ENCODE peak calls at places on chromosomes 13 and 19, in five cellular contexts. F is endothelial cell of umbilical vein, E is lung, L is HFFc6, J is omental fat pad. K is an unnamed sample.

GRCh38 chr19:1235625-1236538 is 1.9 kb downstream of the CBARP start:
- DNase-seq in E (no peak), F (no peak), L (peak; percentile 35), J (no peak), K (no peak)

GRCh38 chr19:41364546-41365391 is 820 bp upstream of the B9D2 start:
- DNase-seq in J (no peak), L (no peak), E (no peak), F (no peak), K (no peak)

GRCh38 chr13:112849500-112849899 is 119.5 kb upstream of the MCF2L start:
- DNase-seq in J (no peak), F (peak; percentile 37), L (no peak), E (peak; percentile 73), K (no peak)

GRCh38 chr19:2455481-2456300 is 1.1 kb downstream of the LMNB2 start:
- DNase-seq in E (no peak), F (no peak), J (peak; percentile 36), L (no peak), K (no peak)

GRCh38 chr13:106052200-106052767 is 483.2 kb downstream of the EFNB2 start:
- DNase-seq in E (no peak), L (no peak), F (no peak), J (no peak), K (no peak)

GRCh38 chr13:86464193-86464592 is 665.0 kb upstream of the SLITRK6 start:
- DNase-seq in J (no peak), L (no peak), F (no peak), E (no peak), K (no peak)

GRCh38 chr13:112060899-112061366 is 6.0 kb upstream of the SOX1 start:
- DNase-seq in L (no peak), J (no peak), E (no peak), F (no peak), K (no peak)

GRCh38 chr19:10270180-10270615 is 722 bp upstream of the ICAM1 start:
- DNase-seq in L (no peak), E (peak; percentile 83), J (peak; percentile 52), F (no peak), K (no peak)

GRCh38 chr13:50202485-50202884 is 187.2 kb downstream of the KCNRG start:
- DNase-seq in F (no peak), J (no peak), L (no peak), E (no peak), K (no peak)

GRCh38 chr19:16608290-16608704 is 19.7 kb downstream of the MED26 start:
- DNase-seq in F (peak; percentile 75), E (no peak), J (no peak), L (peak; percentile 85), K (no peak)

GRCh38 chr13:98912846-98913245 is 65.0 kb downstream of the DOCK9 start:
- DNase-seq in E (no peak), J (no peak), F (no peak), L (no peak), K (no peak)

GRCh38 chr13:48258430-48258829 is 25.4 kb downstream of the ITM2B start:
- DNase-seq in L (no peak), F (no peak), E (no peak), J (no peak), K (no peak)

GRCh38 chr13:76878043-76878442 is 8.2 kb downstream of the KCTD12 start:
- DNase-seq in F (peak; percentile 64), J (no peak), E (no peak), L (no peak), K (no peak)

GRCh38 chr19:29785955-29786589 is 25.7 kb upstream of the CCNE1 start:
- DNase-seq in E (no peak), L (no peak), J (no peak), F (no peak), K (no peak)

GRCh38 chr13:25037057-25037813 is 58.7 kb upstream of the PABPC3 start:
- DNase-seq in F (peak; percentile 46), J (no peak), E (peak; percentile 46), L (peak; percentile 64), K (no peak)

GRCh38 chr13:91767681-91768080 is 369.3 kb downstream of the GPC5 start:
- DNase-seq in F (no peak), J (no peak), L (no peak), E (no peak), K (no peak)

GRCh38 chr19:56837492-56837891 is 3.0 kb downstream of the PEG3 start:
- DNase-seq in E (peak; percentile 72), F (no peak), J (peak; percentile 37), L (no peak), K (no peak)

GRCh38 chr19:9075064-9075964 is 11.5 kb upstream of the OR1M1 start:
- DNase-seq in F (peak; percentile 94), L (peak; percentile 95), J (peak; percentile 65), E (peak; percentile 54), K (peak; percentile 84)

GRCh38 chr13:74868044-74868443 is 613.9 kb downstream of the TBC1D4 start:
- DNase-seq in J (no peak), F (no peak), E (no peak), L (peak; percentile 48), K (no peak)

GRCh38 chr19:40666803-40667438 is 23.5 kb downstream of the NUMBL start:
- DNase-seq in J (no peak), E (no peak), L (no peak), F (no peak), K (no peak)

GRCh38 chr13:105334211-105334610 is 1201.3 kb downstream of the EFNB2 start:
- DNase-seq in E (no peak), J (no peak), F (peak; percentile 42), L (peak; percentile 13), K (no peak)

GRCh38 chr13:49731766-49732165 is 40.5 kb upstream of the EBPL start:
- DNase-seq in E (no peak), F (peak; percentile 26), J (no peak), L (peak; percentile 80), K (no peak)

GRCh38 chr13:27309967-27310598 is 39.5 kb downstream of the RASL11A start:
- DNase-seq in E (no peak), F (no peak), L (peak; percentile 51), J (no peak), K (no peak)

GRCh38 chr13:42474954-42475353 is 99.0 kb upstream of the TNFSF11 start:
- DNase-seq in L (no peak), J (no peak), F (peak; percentile 26), E (no peak), K (no peak)

GRCh38 chr13:79593611-79594275 is 112.8 kb downstream of the NDFIP2 start:
- DNase-seq in L (peak; percentile 61), F (no peak), E (no peak), J (no peak), K (no peak)

GRCh38 chr13:45604892-45605291 is 10.6 kb downstream of the ERICH6B start:
- DNase-seq in J (no peak), E (no peak), L (no peak), F (no peak), K (no peak)

GRCh38 chr13:21079761-21080730 is 18.7 kb upstream of the LATS2 start:
- DNase-seq in J (no peak), L (peak; percentile 90), E (no peak), F (peak; percentile 96), K (no peak)

GRCh38 chr19:47741544-47742125 is 3.7 kb upstream of the NOP53 start:
- DNase-seq in J (no peak), L (no peak), E (no peak), F (peak; percentile 20), K (no peak)

DNA sequence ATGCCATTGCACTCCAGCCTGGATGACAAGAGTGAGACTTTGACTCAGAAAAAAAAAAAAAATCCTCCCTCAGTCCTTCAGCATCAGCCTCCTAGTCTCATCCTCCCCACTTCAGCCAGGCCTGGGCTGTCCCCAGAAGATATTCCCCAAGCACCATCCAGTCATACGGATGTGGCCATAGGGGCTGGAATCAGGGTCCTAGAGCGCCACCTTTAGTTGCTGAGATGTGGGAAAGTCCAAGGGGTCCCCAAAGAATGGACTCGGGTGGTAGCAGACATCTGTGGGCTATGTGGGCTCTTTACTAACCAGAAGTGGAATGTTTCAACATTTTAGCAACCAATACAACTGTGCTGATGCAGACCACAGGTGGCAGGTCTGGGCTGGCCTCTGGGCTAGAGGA is 3.1 kb upstream of the TYROBP start:
- DNase-seq in F (no peak), L (no peak), E (no peak), J (no peak), K (no peak)
- TF ChIP-seq CTCF in F (no peak), L (no peak), E (no peak), J (no peak), K (no peak)

DNA sequence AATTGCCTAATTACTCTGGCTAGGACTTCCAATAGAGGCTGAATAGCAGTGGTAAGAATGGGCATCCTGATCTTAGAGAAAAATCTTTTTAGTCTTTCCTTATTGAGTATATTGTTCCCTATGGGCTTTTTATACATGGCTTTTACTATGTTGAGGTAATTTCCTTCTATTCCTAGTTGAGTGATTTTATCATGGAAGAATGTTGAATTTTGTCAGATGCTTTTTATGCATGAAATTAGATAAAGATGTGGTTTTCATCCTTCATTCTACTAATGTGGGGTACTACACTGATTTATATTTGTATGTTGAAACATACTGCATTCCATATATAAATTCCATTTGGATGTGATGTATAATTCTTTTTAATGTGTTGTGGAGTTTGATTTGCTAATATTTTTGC is 2673.7 kb downstream of the PCDH9 start:
- DNase-seq in J (no peak), F (no peak), E (no peak), L (peak; percentile 29), K (no peak)
- TF ChIP-seq CTCF in J (no peak), F (no peak), E (no peak), L (no peak), K (no peak)

GRCh38 chr13:44243198-44243852 is 130.3 kb upstream of the SERP2 start:
- DNase-seq in F (peak; percentile 92), J (no peak), E (no peak), L (peak; percentile 3), K (no peak)
- TF ChIP-seq CTCF in F (peak; percentile 73), J (no peak), E (peak; percentile 18), L (peak; percentile 52), K (no peak)

GRCh38 chr19:51712461-51713081 is 11.2 kb downstream of the HAS1 start:
- DNase-seq in F (no peak), J (no peak), E (no peak), L (peak; percentile 39), K (no peak)
- TF ChIP-seq CTCF in F (peak; percentile 14), J (no peak), E (no peak), L (peak; percentile 74), K (peak; percentile 58)